ENCODE peak calls at places on chromosomes 13 and 19, in seven cellular contexts. R, I, S, G, T, X and M are unnamed samples.

GRCh38 chr13:90055121-90055520 is 1292.4 kb upstream of the MIR17HG start:
- DNase-seq in R (peak), I (no peak), S (no peak), G (no peak), T (no peak), X (no peak), M (no peak)

GRCh38 chr19:8355631-8356402 is 8.1 kb upstream of the ANGPTL4 start:
- DNase-seq in R (peak), I (peak), S (peak), G (no peak), T (no peak), X (no peak), M (no peak)

GRCh38 chr13:94548382-94549240 is 47.3 kb downstream of the TGDS start:
- DNase-seq in R (peak), I (peak), S (peak), G (peak), T (no peak), X (peak), M (no peak)

GRCh38 chr13:98219685-98220084 is 42.6 kb upstream of the RNF113B start:
- DNase-seq in R (no peak), I (no peak), S (no peak), G (no peak), T (no peak), X (no peak), M (no peak)

GRCh38 chr13:93199856-93200255 is 26.8 kb upstream of the GPC6 start:
- DNase-seq in R (no peak), I (no peak), S (no peak), G (no peak), T (no peak), X (no peak), M (no peak)

GRCh38 chr13:102323505-102323904 is 78.3 kb downstream of the FGF14 start:
- DNase-seq in R (no peak), I (no peak), S (no peak), G (no peak), T (no peak), X (no peak), M (no peak)

GRCh38 chr19:31110331-31110730 is 238.9 kb downstream of the TSHZ3 start:
- DNase-seq in R (peak), I (no peak), S (no peak), G (no peak), T (no peak), X (no peak), M (no peak)

GRCh38 chr19:16584825-16585801 is 12.9 kb upstream of the SLC35E1 start:
- DNase-seq in R (no peak), I (no peak), S (no peak), G (peak), T (no peak), X (no peak), M (peak)

GRCh38 chr13:54029720-54030119 is 1001.1 kb downstream of the OLFM4 start:
- DNase-seq in R (no peak), I (no peak), S (no peak), G (no peak), T (no peak), X (no peak), M (no peak)

GRCh38 chr13:111906816-111907215 is 160.1 kb upstream of the SOX1 start:
- DNase-seq in R (no peak), I (peak), S (no peak), G (no peak), T (no peak), X (no peak), M (no peak)

GRCh38 chr13:88339271-88339741 is 668.1 kb downstream of the SLITRK5 start:
- DNase-seq in R (no peak), I (no peak), S (no peak), G (no peak), T (no peak), X (no peak), M (no peak)

GRCh38 chr19:53877361-53877766 is 4.6 kb upstream of the PRKCG start:
- DNase-seq in R (no peak), I (no peak), S (no peak), G (no peak), T (no peak), X (no peak), M (no peak)

GRCh38 chr13:37647038-37647650 is 48.6 kb upstream of the POSTN start:
- DNase-seq in R (no peak), I (no peak), S (no peak), G (no peak), T (no peak), X (no peak), M (no peak)

GRCh38 chr13:67619346-67619745 is 389.2 kb upstream of the PCDH9 start:
- DNase-seq in R (peak), I (no peak), S (no peak), G (no peak), T (no peak), X (no peak), M (no peak)

GRCh38 chr13:21785990-21786389 is 115.1 kb downstream of the FGF9 start:
- DNase-seq in R (no peak), I (no peak), S (no peak), G (no peak), T (no peak), X (no peak), M (no peak)

GRCh38 chr13:85148009-85148408 is 651.2 kb downstream of the SLITRK6 start:
- DNase-seq in R (peak), I (no peak), S (no peak), G (no peak), T (no peak), X (no peak), M (no peak)

GRCh38 chr19:42292963-42293362 is 9.0 kb upstream of the PRR19 start:
- DNase-seq in R (no peak), I (no peak), S (no peak), G (no peak), T (no peak), X (no peak), M (no peak)

GRCh38 chr19:45527731-45528130 is 20.5 kb downstream of the VASP start:
- DNase-seq in R (no peak), I (no peak), S (no peak), G (no peak), T (no peak), X (no peak), M (no peak)

GRCh38 chr13:78241278-78241919 is 322.8 kb upstream of the EDNRB start:
- DNase-seq in R (peak), I (peak), S (no peak), G (peak), T (no peak), X (no peak), M (peak)

GRCh38 chr13:30673669-30674521 is 56.2 kb downstream of the USPL1 start:
- DNase-seq in R (peak), I (peak), S (peak), G (peak), T (peak), X (peak), M (peak)
- TF ChIP-seq CTCF in R (peak), I (peak), S (peak), G (peak), T (peak), X (peak), M (peak)

DNA sequence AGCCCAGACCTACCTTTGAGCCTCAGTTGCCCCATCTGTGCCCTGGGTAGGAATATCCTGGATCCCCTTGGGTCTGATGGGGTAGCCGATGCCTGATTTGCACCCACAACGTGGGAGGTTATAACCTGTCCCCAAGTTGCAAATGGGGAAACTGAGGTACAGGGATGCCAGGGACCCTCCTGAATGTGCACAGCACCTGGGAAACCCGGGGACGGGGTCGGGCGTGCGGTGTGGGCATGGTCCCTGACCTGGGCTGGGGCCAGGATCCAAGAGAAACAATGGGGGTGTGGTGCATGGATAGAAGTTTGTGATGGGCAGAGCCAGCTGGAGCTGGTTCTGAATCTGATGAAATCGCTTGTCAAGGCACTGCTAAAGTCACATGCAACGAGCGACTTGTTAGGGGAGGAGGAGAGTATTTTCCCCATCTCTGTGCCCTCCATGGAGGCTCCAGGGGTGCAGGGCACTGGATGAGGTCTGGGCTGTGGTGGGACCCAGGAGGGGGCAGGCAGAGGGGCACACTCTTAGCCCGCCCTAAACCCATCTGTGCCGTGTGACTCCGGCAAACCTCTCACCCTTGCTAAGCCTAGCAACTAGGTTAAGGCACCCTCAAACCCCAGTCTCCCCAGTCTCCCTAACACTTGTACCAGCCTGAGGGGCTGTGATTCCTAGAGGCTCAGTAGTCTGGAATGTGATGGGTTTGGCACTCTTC is 739 bp downstream of the GDF15 start:
- DNase-seq in R (no peak), I (peak), S (peak), G (no peak), T (no peak), X (no peak), M (no peak)
- H3K4me3 ChIP-seq in R (peak), I (peak), S (no peak), G (no peak), T (peak), X (peak), M (peak)

DNA sequence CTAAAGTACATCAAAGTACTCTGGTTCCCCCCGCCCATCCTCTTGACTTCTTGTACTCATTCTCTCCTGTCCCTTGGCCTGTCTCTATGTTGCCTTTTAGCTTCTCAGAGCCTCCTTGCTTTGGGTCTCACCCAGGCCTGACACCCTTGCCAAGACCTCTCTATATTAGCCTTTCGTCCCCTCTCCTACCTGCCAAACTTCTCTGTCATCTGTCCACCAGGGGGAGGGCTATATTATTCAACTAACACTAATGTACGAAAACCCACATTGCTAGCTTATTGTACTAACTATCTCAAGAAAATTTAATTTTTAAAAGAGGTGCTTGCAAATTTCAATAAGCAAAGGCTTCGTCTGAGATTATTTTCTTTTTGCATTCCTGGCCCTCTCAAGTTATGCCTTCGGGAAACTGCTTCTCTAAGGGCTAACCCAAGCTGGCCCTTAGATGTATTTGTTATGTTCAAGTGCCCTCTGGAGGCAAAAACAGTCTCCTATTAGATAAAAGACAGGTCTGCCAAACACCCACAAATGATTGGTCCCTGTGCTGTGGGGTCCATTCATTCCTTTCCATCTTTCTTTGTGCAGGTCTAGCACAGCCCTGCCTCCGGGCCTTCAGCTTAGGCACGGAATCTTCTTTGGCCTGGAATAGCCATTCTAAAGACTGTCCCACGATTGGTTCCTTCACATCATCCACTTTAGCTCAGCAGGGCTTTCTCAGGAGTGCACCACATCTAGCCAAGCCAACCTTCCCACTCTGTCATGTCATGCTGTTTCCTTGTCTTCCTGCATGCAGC is 6.4 kb upstream of the MRPS31 start:
- DNase-seq in R (peak), I (no peak), S (peak), G (peak), T (no peak), X (peak), M (peak)
- TF ChIP-seq CTCF in R (peak), I (peak), S (peak), G (peak), T (peak), X (peak), M (peak)

GRCh38 chr19:5308471-5309437 is 31.9 kb downstream of the PTPRS start:
- DNase-seq in R (peak), I (peak), S (peak), G (peak), T (peak), X (no peak), M (no peak)
- H3K4me3 ChIP-seq in R (peak), I (peak), S (no peak), G (no peak), T (no peak), X (no peak), M (no peak)

GRCh38 chr13:60326273-60326672 is 70.7 kb upstream of the TDRD3 start:
- DNase-seq in R (no peak), I (no peak), S (no peak), G (no peak), T (no peak), X (no peak), M (no peak)
- TF ChIP-seq CTCF in R (no peak), I (no peak), S (no peak), G (no peak), T (no peak), X (no peak), M (no peak)

DNA sequence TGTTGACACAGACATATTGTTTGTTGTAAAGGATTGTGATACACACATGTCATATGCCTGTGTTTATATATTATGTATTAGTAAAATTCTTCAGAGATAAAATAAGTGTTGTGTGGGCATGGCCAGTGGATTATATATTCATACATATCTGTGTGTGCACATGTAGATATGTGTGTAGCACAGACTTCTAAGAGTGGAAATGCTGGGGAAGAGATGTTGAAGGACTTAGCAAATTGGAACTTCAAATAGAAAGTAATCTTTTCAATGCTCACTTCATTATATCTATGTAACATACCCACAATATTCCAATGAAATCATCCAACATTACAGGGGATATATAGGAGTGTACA is 413.2 kb downstream of the LMO7 start:
- DNase-seq in R (no peak), I (no peak), S (no peak), G (no peak), T (no peak), X (no peak), M (no peak)
- H3K4me3 ChIP-seq in R (no peak), I (no peak), S (no peak), G (no peak), T (no peak), X (no peak), M (no peak)

DNA sequence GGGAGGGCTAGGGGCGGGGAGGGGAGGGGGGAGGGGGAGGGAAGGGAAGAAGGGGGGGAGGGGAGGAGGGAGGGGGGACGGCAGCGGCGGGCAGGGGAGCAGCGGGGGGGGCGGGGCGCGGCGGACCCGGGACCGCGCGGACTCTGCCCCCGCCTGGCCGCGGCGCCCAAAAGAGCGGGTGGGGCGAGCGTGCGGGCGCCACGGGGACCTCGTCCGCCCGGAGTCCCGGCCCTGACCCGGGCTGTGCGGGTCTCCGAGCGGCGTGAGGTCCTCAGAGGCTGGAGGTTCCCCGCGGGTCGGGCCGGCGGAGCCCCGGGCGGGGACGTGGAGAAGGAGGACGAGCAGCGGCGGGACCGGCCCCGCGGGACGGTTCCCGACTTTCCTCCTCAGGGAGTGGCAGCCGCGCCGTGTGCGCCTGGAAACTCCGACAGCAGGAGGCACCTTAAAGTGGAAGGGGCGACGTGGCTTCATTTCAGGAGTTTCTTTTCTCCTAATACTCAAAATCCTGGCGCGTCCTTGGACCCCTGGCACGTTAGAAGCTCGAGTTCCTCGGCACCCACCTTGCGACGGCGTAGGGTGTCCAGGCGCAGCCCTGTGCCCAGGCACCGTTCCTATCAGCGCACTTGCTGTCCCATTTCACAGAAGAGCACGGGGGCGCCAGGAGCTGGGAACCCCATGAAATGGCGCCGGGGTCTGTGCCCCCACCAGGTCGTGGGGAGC is 518 bp upstream of the PLPP2 start:
- DNase-seq in R (no peak), I (no peak), S (no peak), G (no peak), T (peak), X (no peak), M (no peak)
- TF ChIP-seq CTCF in R (no peak), I (no peak), S (no peak), G (no peak), T (no peak), X (no peak), M (no peak)